ENCODE peak calls at places on chromosomes 11 and 22, in five cellular contexts. One of them, this sample, is unnamed.
A peak's percentile ranks its signal among the peaks of the same experiment; 100 is the strongest.

GRCh38 chr11:65165847-65166317 is 4.2 kb upstream of the SPDYC start:
- DNase-seq in anterior cingulate cortex: no peak
- DNase-seq in NCI-H345: no peak
- DNase-seq in heart left ventricle: no peak
- DNase-seq in Calu3: peak; percentile 24
- DNase-seq in this sample: no peak

GRCh38 chr22:19522881-19523239 is 1.4 kb downstream of the CLDN5 start:
- DNase-seq in anterior cingulate cortex: no peak
- DNase-seq in heart left ventricle: no peak
- DNase-seq in NCI-H345: no peak
- DNase-seq in Calu3: no peak
- DNase-seq in this sample: no peak

GRCh38 chr22:46584081-46584903 is 35.9 kb upstream of the GRAMD4 start:
- DNase-seq in Calu3: no peak
- DNase-seq in NCI-H345: peak; percentile 80
- DNase-seq in anterior cingulate cortex: no peak
- DNase-seq in heart left ventricle: peak; percentile 38
- DNase-seq in this sample: no peak

GRCh38 chr22:20553947-20554741 is 46.7 kb downstream of the MED15 start:
- DNase-seq in heart left ventricle: no peak
- DNase-seq in anterior cingulate cortex: no peak
- DNase-seq in Calu3: no peak
- DNase-seq in NCI-H345: no peak
- DNase-seq in this sample: no peak

GRCh38 chr11:94550513-94550912 is 6.8 kb downstream of the FUT4 start:
- DNase-seq in heart left ventricle: no peak
- DNase-seq in NCI-H345: no peak
- DNase-seq in Calu3: no peak
- DNase-seq in anterior cingulate cortex: no peak
- DNase-seq in this sample: no peak

GRCh38 chr11:65851083-65851579 is 6.8 kb downstream of the CFL1 start:
- DNase-seq in heart left ventricle: no peak
- DNase-seq in Calu3: no peak
- DNase-seq in NCI-H345: no peak
- DNase-seq in anterior cingulate cortex: no peak
- DNase-seq in this sample: no peak

GRCh38 chr22:41661088-41661487 is 27.6 kb downstream of the SNU13 start:
- DNase-seq in heart left ventricle: no peak
- DNase-seq in NCI-H345: no peak
- DNase-seq in Calu3: no peak
- DNase-seq in anterior cingulate cortex: no peak
- DNase-seq in this sample: no peak

GRCh38 chr11:122293298-122294023 is 177.4 kb upstream of the BLID start:
- DNase-seq in NCI-H345: no peak
- DNase-seq in heart left ventricle: no peak
- DNase-seq in anterior cingulate cortex: no peak
- DNase-seq in Calu3: no peak
- DNase-seq in this sample: no peak

GRCh38 chr11:108558222-108558621 is 35.3 kb downstream of the EXPH5 start:
- DNase-seq in heart left ventricle: no peak
- DNase-seq in Calu3: no peak
- DNase-seq in NCI-H345: no peak
- DNase-seq in anterior cingulate cortex: no peak
- DNase-seq in this sample: no peak

GRCh38 chr11:44014968-44015623 is 32.7 kb upstream of the ACCSL start:
- DNase-seq in Calu3: no peak
- DNase-seq in NCI-H345: no peak
- DNase-seq in heart left ventricle: no peak
- DNase-seq in anterior cingulate cortex: no peak
- DNase-seq in this sample: no peak

GRCh38 chr11:73323464-73323863 is 15.4 kb downstream of the ARHGEF17 start:
- DNase-seq in NCI-H345: no peak
- DNase-seq in anterior cingulate cortex: no peak
- DNase-seq in Calu3: no peak
- DNase-seq in heart left ventricle: peak; percentile 89
- DNase-seq in this sample: no peak

GRCh38 chr11:17498475-17498874 is 21.8 kb upstream of the ABCC8 start:
- DNase-seq in NCI-H345: peak; percentile 27
- DNase-seq in anterior cingulate cortex: no peak
- DNase-seq in heart left ventricle: no peak
- DNase-seq in Calu3: no peak
- DNase-seq in this sample: peak; percentile 36

GRCh38 chr11:126380909-126381308 is 25.4 kb downstream of the ST3GAL4 start:
- DNase-seq in Calu3: no peak
- DNase-seq in anterior cingulate cortex: no peak
- DNase-seq in heart left ventricle: no peak
- DNase-seq in NCI-H345: no peak
- DNase-seq in this sample: no peak

GRCh38 chr22:24147666-24148065 is 33.6 kb upstream of the SUSD2 start:
- DNase-seq in anterior cingulate cortex: no peak
- DNase-seq in Calu3: no peak
- DNase-seq in NCI-H345: no peak
- DNase-seq in heart left ventricle: no peak
- DNase-seq in this sample: no peak

This sample was measured in T47D.